ENCODE peak calls at places on chromosomes 11 and 22, in five cellular contexts. L, E, D, B and C are unnamed samples.

GRCh38 chr11:89566972-89567371 is 75.8 kb upstream of the NOX4 start:
- DNase-seq in E (no peak), D (no peak), L (no peak), B (no peak), C (no peak)

GRCh38 chr22:48240165-48240934 is 1477.9 kb downstream of the TBC1D22A start:
- DNase-seq in L (no peak), B (no peak), E (no peak), D (peak; percentile 33), C (no peak)

GRCh38 chr11:110859998-110860397 is 147.8 kb upstream of the ARHGAP20 start:
- DNase-seq in L (no peak), E (no peak), D (no peak), B (no peak), C (no peak)

GRCh38 chr22:47125603-47126002 is 363.2 kb downstream of the TBC1D22A start:
- DNase-seq in L (no peak), B (peak; percentile 27), E (no peak), D (no peak), C (peak; percentile 28)

GRCh38 chr22:48424201-48424627 is 1403.5 kb downstream of the BRD1 start:
- DNase-seq in D (no peak), L (no peak), E (no peak), B (no peak), C (no peak)

GRCh38 chr22:24290459-24290858 is 19.8 kb downstream of the SPECC1L start:
- DNase-seq in D (no peak), L (no peak), E (no peak), B (no peak), C (no peak)

GRCh38 chr11:64643258-64643881 is 52.4 kb downstream of the SLC22A12 start:
- DNase-seq in B (no peak), E (no peak), D (peak; percentile 96), L (no peak), C (peak; percentile 53)

GRCh38 chr22:31929126-31929928 is 15.0 kb upstream of the YWHAH start:
- DNase-seq in L (no peak), E (no peak), D (no peak), B (no peak), C (no peak)

GRCh38 chr11:31499576-31500178 is 9.7 kb downstream of the IMMP1L start:
- DNase-seq in E (no peak), L (no peak), D (no peak), B (no peak), C (no peak)

GRCh38 chr11:72591785-72592490 is 82.3 kb downstream of the PDE2A start:
- DNase-seq in L (peak; percentile 73), D (no peak), B (no peak), E (no peak), C (no peak)

GRCh38 chr11:75771646-75772410 is 3.2 kb downstream of the DGAT2 start:
- DNase-seq in B (peak; percentile 12), L (no peak), D (no peak), E (no peak), C (peak; percentile 30)